ENCODE peak calls at places on chromosomes 16 and 17, in ten cellular contexts. N is aorta, U is suprapubic skin, Z is Karpas-422, X is gastrocnemius medialis, M is GM23248, O is ascending aorta, H is AG04450, S is small intestine, A is Peyer's patch. K is an unnamed sample.

GRCh38 chr17:46150216-46150963 is 42.8 kb downstream of the KANSL1 start:
- DNase-seq in U (no peak), S (no peak), Z (no peak), H (no peak), X (no peak), A (no peak), O (no peak), M (no peak), N (no peak), K (no peak)

GRCh38 chr17:6528557-6528956 is 27.8 kb downstream of the PITPNM3 start:
- DNase-seq in X (no peak), N (no peak), U (peak; percentile 32), A (peak; percentile 15), Z (no peak), H (no peak), S (no peak), O (peak; percentile 34), M (no peak), K (no peak)

GRCh38 chr16:425082-425718 is at the start of gene RAB11FIP3:
- DNase-seq in N (peak; percentile 87), S (peak; percentile 69), U (peak; percentile 90), Z (peak; percentile 94), A (peak; percentile 92), H (no peak), X (peak; percentile 80), O (peak; percentile 88), M (peak; percentile 91), K (peak; percentile 64)

GRCh38 chr17:29682987-29683386 is 60.3 kb upstream of the CORO6 start:
- DNase-seq in O (no peak), A (no peak), M (no peak), U (no peak), X (no peak), Z (no peak), N (no peak), H (no peak), S (peak; percentile 14), K (no peak)

GRCh38 chr17:45102856-45103255 is 29.5 kb downstream of the PLCD3 start:
- DNase-seq in Z (no peak), A (no peak), M (no peak), H (no peak), N (no peak), S (no peak), U (no peak), O (no peak), X (no peak), K (no peak)

GRCh38 chr17:80696964-80697363 is 152.3 kb downstream of the RPTOR start:
- DNase-seq in N (no peak), X (no peak), M (no peak), U (no peak), Z (no peak), H (no peak), A (no peak), O (no peak), S (no peak), K (no peak)

GRCh38 chr16:82108774-82109173 is 61.2 kb downstream of the MPHOSPH6 start:
- DNase-seq in N (no peak), S (no peak), H (no peak), M (peak; percentile 14), X (no peak), A (no peak), O (no peak), U (no peak), Z (no peak), K (no peak)

GRCh38 chr17:5804226-5804625 is 219.9 kb upstream of the NLRP1 start:
- DNase-seq in A (no peak), M (no peak), O (no peak), N (no peak), X (no peak), Z (no peak), H (no peak), U (no peak), S (no peak), K (no peak)

GRCh38 chr16:89827383-89828198 is 684 bp upstream of the SPIRE2 start:
- DNase-seq in Z (no peak), H (no peak), M (peak; percentile 55), O (no peak), X (no peak), N (peak; percentile 58), A (peak; percentile 65), S (peak; percentile 67), U (no peak), K (no peak)

GRCh38 chr16:77282345-77282744 is 83.1 kb downstream of the SYCE1L start:
- DNase-seq in N (no peak), A (no peak), H (no peak), O (no peak), U (no peak), X (no peak), Z (no peak), S (no peak), M (no peak), K (no peak)

GRCh38 chr17:1789936-1790335 is 28.1 kb downstream of the SERPINF1 start:
- DNase-seq in A (no peak), M (peak; percentile 16), U (no peak), X (no peak), S (peak; percentile 76), N (no peak), H (no peak), Z (peak; percentile 48), O (no peak), K (no peak)

GRCh38 chr17:1796800-1797199 is 32.9 kb downstream of the SMYD4 start:
- DNase-seq in Z (no peak), O (peak; percentile 57), U (no peak), N (no peak), M (no peak), S (no peak), X (peak; percentile 63), H (no peak), A (peak; percentile 28), K (no peak)

GRCh38 chr17:1797323-1797722 is 32.4 kb downstream of the SMYD4 start:
- DNase-seq in U (no peak), A (no peak), Z (no peak), O (no peak), N (no peak), M (no peak), X (no peak), H (no peak), S (no peak), K (no peak)

GRCh38 chr17:1792495-1793446 is 30.9 kb downstream of the SERPINF1 start:
- DNase-seq in U (no peak), A (peak; percentile 10), H (no peak), S (peak; percentile 42), N (peak; percentile 27), O (no peak), X (no peak), M (no peak), Z (no peak), K (no peak)

GRCh38 chr17:1793447-1793806 is 31.6 kb downstream of the SERPINF1 start:
- DNase-seq in H (no peak), Z (no peak), A (peak; percentile 42), X (no peak), O (no peak), M (peak; percentile 25), U (no peak), S (peak; percentile 57), N (peak; percentile 17), K (no peak)
- H3K27ac ChIP-seq in H (peak overlapping the region; percentile 3), Z (peak overlapping the region; percentile 21), A (no peak overlapping the region), X (peak overlapping the region; percentile 100), O (no peak overlapping the region), M (no peak overlapping the region), U (peak overlapping the region; percentile 55), S (no peak overlapping the region), N (no peak overlapping the region), K (no peak overlapping the region)

GRCh38 chr17:59641799-59642484 is 22.2 kb downstream of the CLTC start:
- DNase-seq in N (no peak), X (no peak), M (no peak), H (no peak), A (no peak), U (no peak), O (no peak), Z (peak; percentile 89), S (peak; percentile 36), K (no peak)
- H3K9me3 ChIP-seq in N (no peaks in the 10 kb centered on the region), X (no peaks in the 10 kb centered on the region), M (no peaks in the 10 kb centered on the region), H (no peaks in the 10 kb centered on the region), A (no peaks in the 10 kb centered on the region), U (no peaks in the 10 kb centered on the region), O (no peaks in the 10 kb centered on the region), Z (no peaks in the 10 kb centered on the region), S (no peaks in the 10 kb centered on the region), K (no peaks in the 10 kb centered on the region)

GRCh38 chr16:2156849-2157224 is 1.3 kb downstream of the TRAF7 start:
- DNase-seq in O (no peak), Z (no peak), S (no peak), M (no peak), A (no peak), U (no peak), N (no peak), X (no peak), H (no peak), K (no peak)

GRCh38 chr16:2154533-2155090 is 970 bp upstream of the TRAF7 start:
- DNase-seq in H (no peak), M (peak; percentile 45), X (no peak), U (no peak), O (no peak), N (no peak), A (no peak), Z (peak; percentile 59), S (no peak), K (no peak)

GRCh38 chr16:2155091-2156024 is at the start of gene TRAF7:
- DNase-seq in Z (peak; percentile 100), N (peak; percentile 99), U (peak; percentile 99), S (peak; percentile 100), H (peak; percentile 100), M (peak; percentile 100), X (peak; percentile 99), A (peak; percentile 99), O (peak; percentile 100), K (peak; percentile 98)

GRCh38 chr16:2157480-2158261 is 2.1 kb downstream of the TRAF7 start:
- DNase-seq in H (no peak), S (peak; percentile 81), U (no peak), A (peak; percentile 81), O (no peak), N (peak; percentile 49), M (peak; percentile 52), Z (no peak), X (no peak), K (no peak)

DNA sequence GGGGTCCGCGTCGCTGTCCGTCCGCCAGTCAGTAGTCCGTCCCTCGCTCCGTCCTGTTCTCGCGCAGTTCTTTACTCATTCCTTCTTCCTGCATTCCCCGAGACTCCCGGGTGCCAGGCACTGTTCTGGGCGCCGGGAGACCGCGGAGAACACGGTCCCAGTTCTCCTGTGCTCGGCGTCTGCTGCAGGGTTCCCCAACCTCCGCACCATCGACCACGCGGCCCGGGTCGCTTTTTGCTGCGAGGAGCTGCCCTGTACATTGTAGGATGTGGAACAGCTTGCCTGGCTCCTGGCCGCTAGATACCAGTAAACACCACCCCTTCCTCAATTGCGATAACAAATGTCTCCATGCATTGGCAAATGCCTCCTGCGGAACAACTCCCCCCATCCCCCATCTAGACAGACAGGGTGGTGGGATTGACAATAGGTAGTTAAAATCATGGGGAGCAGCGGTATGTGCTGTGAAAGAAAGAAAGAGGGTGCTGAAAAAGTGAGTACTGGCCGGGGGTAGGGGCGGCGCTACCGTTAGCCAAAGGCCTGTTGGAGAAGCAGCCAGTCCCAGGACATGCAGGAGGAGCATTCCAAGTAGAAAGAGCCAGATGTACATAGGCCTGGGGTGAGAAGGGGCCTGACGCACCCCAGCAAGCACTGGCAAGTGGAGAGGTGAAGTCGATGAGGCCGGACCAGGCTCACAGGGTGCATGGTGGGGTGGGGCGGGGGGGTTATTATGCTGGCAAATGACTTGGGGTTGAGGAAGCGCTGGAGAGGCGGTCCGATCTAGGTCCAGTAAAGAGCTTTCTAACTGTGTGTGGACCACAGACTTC is 655 bp downstream of the TRAF7 start:
- DNase-seq in M (peak; percentile 84), S (peak; percentile 42), U (no peak), Z (peak; percentile 72), O (no peak), N (peak; percentile 58), X (no peak), A (no peak), H (no peak), K (peak; percentile 33)
- H3K27ac ChIP-seq in M (peak overlapping the region; percentile 67), S (peak overlapping the region; percentile 46), U (peak overlapping the region; percentile 91), Z (peak overlapping the region; percentile 50), O (peak overlapping the region; percentile 81), N (no peak overlapping the region), X (peak overlapping the region; percentile 76), A (peak overlapping the region; percentile 78), H (peak overlapping the region; percentile 52), K (peak overlapping the region; percentile 85)

GRCh38 chr16:3408561-3409197 is 7.7 kb downstream of the ZNF174 start:
- DNase-seq in H (no peak), X (no peak), A (no peak), U (no peak), Z (no peak), N (no peak), O (no peak), M (no peak), S (no peak), K (no peak)
- H3K9me3 ChIP-seq in H (peaks cover 85% of the 10 kb centered on the region), X (peaks cover 40% of the 10 kb centered on the region), A (no peaks in the 10 kb centered on the region), U (peaks cover 59% of the 10 kb centered on the region), Z (peaks cover 51% of the 10 kb centered on the region), N (peaks cover 29% of the 10 kb centered on the region), O (peaks cover 98% of the 10 kb centered on the region), M (no peaks in the 10 kb centered on the region), S (peaks cover 9% of the 10 kb centered on the region), K (peaks cover 74% of the 10 kb centered on the region)